ENCODE peak calls at places on chromosomes 4 and X, in six cellular contexts. One of them, this sample, is unnamed.

GRCh38 chr4:130026185-130026584 is 930.2 kb downstream of the C4orf33 start:
- DNase-seq in mammary epithelial cell: no peak
- DNase-seq in CD8-positive, alpha-beta T cell: no peak
- DNase-seq in ascending aorta: no peak
- DNase-seq in psoas muscle: no peak
- DNase-seq in GM10248: no peak
- DNase-seq in this sample: no peak

GRCh38 chrX:1679238-1679637 is 64.4 kb downstream of the ASMT start:
- DNase-seq in mammary epithelial cell: peak
- DNase-seq in CD8-positive, alpha-beta T cell: no peak
- DNase-seq in ascending aorta: no peak
- DNase-seq in psoas muscle: no peak
- DNase-seq in GM10248: no peak
- DNase-seq in this sample: no peak

GRCh38 chr4:41933997-41934812 is 1.0 kb upstream of the TMEM33 start:
- DNase-seq in mammary epithelial cell: no peak
- DNase-seq in CD8-positive, alpha-beta T cell: no peak
- DNase-seq in ascending aorta: no peak
- DNase-seq in psoas muscle: no peak
- DNase-seq in GM10248: no peak
- DNase-seq in this sample: no peak

GRCh38 chrX:78075787-78076389 is 28.2 kb upstream of the PGK1 start:
- DNase-seq in mammary epithelial cell: peak
- DNase-seq in CD8-positive, alpha-beta T cell: no peak
- DNase-seq in ascending aorta: no peak
- DNase-seq in psoas muscle: no peak
- DNase-seq in GM10248: no peak
- DNase-seq in this sample: no peak

GRCh38 chr4:56786955-56787354 is 34.5 kb downstream of the SPINK2 start:
- DNase-seq in mammary epithelial cell: peak
- DNase-seq in CD8-positive, alpha-beta T cell: no peak
- DNase-seq in ascending aorta: no peak
- DNase-seq in psoas muscle: peak
- DNase-seq in GM10248: no peak
- DNase-seq in this sample: no peak

GRCh38 chr4:168248311-168248710 is 70.2 kb downstream of the DDX60 start:
- DNase-seq in mammary epithelial cell: no peak
- DNase-seq in CD8-positive, alpha-beta T cell: no peak
- DNase-seq in ascending aorta: no peak
- DNase-seq in psoas muscle: no peak
- DNase-seq in GM10248: no peak
- DNase-seq in this sample: no peak

GRCh38 chrX:38312436-38312835 is 14.9 kb downstream of the RPGR start:
- DNase-seq in mammary epithelial cell: peak
- DNase-seq in CD8-positive, alpha-beta T cell: no peak
- DNase-seq in ascending aorta: no peak
- DNase-seq in psoas muscle: no peak
- DNase-seq in GM10248: no peak
- DNase-seq in this sample: no peak

GRCh38 chr4:115763051-115763450 is 649.6 kb upstream of the NDST4 start:
- DNase-seq in mammary epithelial cell: peak
- DNase-seq in CD8-positive, alpha-beta T cell: no peak
- DNase-seq in ascending aorta: no peak
- DNase-seq in psoas muscle: no peak
- DNase-seq in GM10248: no peak
- DNase-seq in this sample: no peak

GRCh38 chr4:168811793-168812651 is 198.0 kb downstream of the CBR4 start:
- DNase-seq in mammary epithelial cell: peak
- DNase-seq in CD8-positive, alpha-beta T cell: no peak
- DNase-seq in ascending aorta: no peak
- DNase-seq in psoas muscle: no peak
- DNase-seq in GM10248: no peak
- DNase-seq in this sample: no peak

GRCh38 chr4:183097251-183098079 is 1.6 kb upstream of the WWC2 start:
- DNase-seq in mammary epithelial cell: no peak
- DNase-seq in CD8-positive, alpha-beta T cell: peak
- DNase-seq in ascending aorta: peak
- DNase-seq in psoas muscle: peak
- DNase-seq in GM10248: peak
- DNase-seq in this sample: peak

GRCh38 chr4:7387925-7388324 is 46.8 kb downstream of the PSAPL1 start:
- DNase-seq in mammary epithelial cell: no peak
- DNase-seq in CD8-positive, alpha-beta T cell: no peak
- DNase-seq in ascending aorta: peak
- DNase-seq in psoas muscle: no peak
- DNase-seq in GM10248: no peak
- DNase-seq in this sample: no peak

GRCh38 chr4:6727943-6728250 is 11.9 kb downstream of the BLOC1S4 start:
- DNase-seq in mammary epithelial cell: no peak
- DNase-seq in CD8-positive, alpha-beta T cell: no peak
- DNase-seq in ascending aorta: no peak
- DNase-seq in psoas muscle: no peak
- DNase-seq in GM10248: peak
- DNase-seq in this sample: peak

GRCh38 chr4:71188197-71188625 is 150.6 kb upstream of the SLC4A4 start:
- DNase-seq in mammary epithelial cell: no peak
- DNase-seq in CD8-positive, alpha-beta T cell: no peak
- DNase-seq in ascending aorta: no peak
- DNase-seq in psoas muscle: no peak
- DNase-seq in GM10248: no peak
- DNase-seq in this sample: no peak

GRCh38 chr4:184450045-184450444 is 24.3 kb downstream of the IRF2 start:
- DNase-seq in mammary epithelial cell: peak
- DNase-seq in CD8-positive, alpha-beta T cell: no peak
- DNase-seq in ascending aorta: no peak
- DNase-seq in psoas muscle: no peak
- DNase-seq in GM10248: no peak
- DNase-seq in this sample: no peak

GRCh38 chr4:73853246-73853704 is at the start of gene PF4V1:
- DNase-seq in mammary epithelial cell: no peak
- DNase-seq in CD8-positive, alpha-beta T cell: no peak
- DNase-seq in ascending aorta: no peak
- DNase-seq in psoas muscle: peak
- DNase-seq in GM10248: no peak
- DNase-seq in this sample: no peak

GRCh38 chr4:101337688-101338087 is 9.6 kb downstream of the PPP3CA start:
- DNase-seq in mammary epithelial cell: peak
- DNase-seq in CD8-positive, alpha-beta T cell: no peak
- DNase-seq in ascending aorta: no peak
- DNase-seq in psoas muscle: no peak
- DNase-seq in GM10248: no peak
- DNase-seq in this sample: no peak

GRCh38 chr4:9765091-9765490 is 16.3 kb upstream of the DRD5 start:
- DNase-seq in mammary epithelial cell: no peak
- DNase-seq in CD8-positive, alpha-beta T cell: no peak
- DNase-seq in ascending aorta: no peak
- DNase-seq in psoas muscle: no peak
- DNase-seq in GM10248: peak
- DNase-seq in this sample: peak

GRCh38 chr4:128601992-128602695 is 207.4 kb upstream of the JADE1 start:
- DNase-seq in mammary epithelial cell: no peak
- DNase-seq in CD8-positive, alpha-beta T cell: no peak
- DNase-seq in ascending aorta: no peak
- DNase-seq in psoas muscle: no peak
- DNase-seq in GM10248: no peak
- DNase-seq in this sample: no peak

GRCh38 chrX:77900688-77901087 is 1.4 kb downstream of the COX7B start:
- DNase-seq in mammary epithelial cell: no peak
- DNase-seq in CD8-positive, alpha-beta T cell: no peak
- DNase-seq in ascending aorta: no peak
- DNase-seq in psoas muscle: no peak
- DNase-seq in GM10248: no peak
- DNase-seq in this sample: no peak

GRCh38 chr4:36128689-36129088 is 115.6 kb downstream of the ARAP2 start:
- DNase-seq in mammary epithelial cell: no peak
- DNase-seq in CD8-positive, alpha-beta T cell: no peak
- DNase-seq in ascending aorta: no peak
- DNase-seq in psoas muscle: no peak
- DNase-seq in GM10248: no peak
- DNase-seq in this sample: no peak

GRCh38 chrX:82141942-82142341 is 940.0 kb downstream of the SH3BGRL start:
- DNase-seq in mammary epithelial cell: no peak
- DNase-seq in CD8-positive, alpha-beta T cell: peak
- DNase-seq in ascending aorta: no peak
- DNase-seq in psoas muscle: no peak
- DNase-seq in GM10248: no peak
- DNase-seq in this sample: no peak

GRCh38 chr4:181559637-181560036 is 683.6 kb upstream of the TENM3 start:
- DNase-seq in mammary epithelial cell: peak
- DNase-seq in CD8-positive, alpha-beta T cell: no peak
- DNase-seq in ascending aorta: no peak
- DNase-seq in psoas muscle: no peak
- DNase-seq in GM10248: no peak
- DNase-seq in this sample: no peak

GRCh38 chr4:147103403-147103946 is 157.8 kb upstream of the TTC29 start:
- DNase-seq in mammary epithelial cell: peak
- DNase-seq in CD8-positive, alpha-beta T cell: no peak
- DNase-seq in ascending aorta: peak
- DNase-seq in psoas muscle: peak
- DNase-seq in GM10248: no peak
- DNase-seq in this sample: no peak

GRCh38 chrX:29530520-29530919 is 684.8 kb upstream of the MAGEB2 start:
- DNase-seq in mammary epithelial cell: peak
- DNase-seq in CD8-positive, alpha-beta T cell: no peak
- DNase-seq in ascending aorta: no peak
- DNase-seq in psoas muscle: no peak
- DNase-seq in GM10248: no peak
- DNase-seq in this sample: no peak

GRCh38 chrX:39903343-39903742 is 194.4 kb downstream of the BCOR start:
- DNase-seq in mammary epithelial cell: peak
- DNase-seq in CD8-positive, alpha-beta T cell: no peak
- DNase-seq in ascending aorta: no peak
- DNase-seq in psoas muscle: no peak
- DNase-seq in GM10248: no peak
- DNase-seq in this sample: no peak

GRCh38 chr4:177201614-177202013 is 108.1 kb upstream of the NEIL3 start:
- DNase-seq in mammary epithelial cell: no peak
- DNase-seq in CD8-positive, alpha-beta T cell: no peak
- DNase-seq in ascending aorta: no peak
- DNase-seq in psoas muscle: no peak
- DNase-seq in GM10248: no peak
- DNase-seq in this sample: no peak

GRCh38 chr4:3077796-3078195 is 3.3 kb downstream of the HTT start:
- DNase-seq in mammary epithelial cell: no peak
- DNase-seq in CD8-positive, alpha-beta T cell: no peak
- DNase-seq in ascending aorta: no peak
- DNase-seq in psoas muscle: no peak
- DNase-seq in GM10248: peak
- DNase-seq in this sample: peak

DNA sequence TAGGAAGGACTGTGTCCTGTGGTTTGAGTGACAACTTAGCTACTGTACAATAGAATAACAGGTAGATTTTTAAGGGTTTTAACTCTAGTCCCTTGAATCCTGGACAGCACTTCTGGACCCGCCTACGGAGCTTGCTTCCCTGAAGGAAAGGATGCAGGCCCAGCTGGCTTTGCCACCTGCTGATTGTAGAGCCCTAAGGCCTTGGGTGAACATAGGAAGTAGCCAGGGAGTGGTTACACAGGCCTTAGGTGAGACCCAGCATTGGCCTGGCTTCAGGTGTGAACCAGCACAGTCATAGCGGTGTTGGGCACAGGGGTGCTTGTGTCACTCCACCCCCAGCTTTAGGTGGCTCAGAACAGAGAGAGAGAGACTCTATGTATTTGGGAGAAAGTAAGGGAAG is 413.5 kb downstream of the GRIA2 start:
- DNase-seq in mammary epithelial cell: no peak
- DNase-seq in CD8-positive, alpha-beta T cell: no peak
- DNase-seq in ascending aorta: no peak
- DNase-seq in psoas muscle: no peak
- DNase-seq in GM10248: no peak
- DNase-seq in this sample: no peak
- TF ChIP-seq CTCF in mammary epithelial cell: no peak
- TF ChIP-seq CTCF in CD8-positive, alpha-beta T cell: no peak
- TF ChIP-seq CTCF in ascending aorta: no peak
- TF ChIP-seq CTCF in psoas muscle: no peak
- TF ChIP-seq CTCF in GM10248: no peak
- TF ChIP-seq CTCF in this sample: no peak

GRCh38 chr4:118296739-118297138 is 56.1 kb downstream of the PRSS12 start:
- DNase-seq in mammary epithelial cell: no peak
- DNase-seq in CD8-positive, alpha-beta T cell: no peak
- DNase-seq in ascending aorta: no peak
- DNase-seq in psoas muscle: no peak
- DNase-seq in GM10248: no peak
- DNase-seq in this sample: no peak
- TF ChIP-seq CTCF in mammary epithelial cell: no peak
- TF ChIP-seq CTCF in CD8-positive, alpha-beta T cell: no peak
- TF ChIP-seq CTCF in ascending aorta: no peak
- TF ChIP-seq CTCF in psoas muscle: no peak
- TF ChIP-seq CTCF in GM10248: no peak
- TF ChIP-seq CTCF in this sample: no peak

GRCh38 chrX:40928076-40928475 is 157.2 kb upstream of the USP9X start:
- DNase-seq in mammary epithelial cell: no peak
- DNase-seq in CD8-positive, alpha-beta T cell: no peak
- DNase-seq in ascending aorta: no peak
- DNase-seq in psoas muscle: no peak
- DNase-seq in GM10248: no peak
- DNase-seq in this sample: no peak

GRCh38 chrX:40920351-40920750 is 164.9 kb upstream of the USP9X start:
- DNase-seq in mammary epithelial cell: no peak
- DNase-seq in CD8-positive, alpha-beta T cell: no peak
- DNase-seq in ascending aorta: no peak
- DNase-seq in psoas muscle: no peak
- DNase-seq in GM10248: no peak
- DNase-seq in this sample: no peak

DNA sequence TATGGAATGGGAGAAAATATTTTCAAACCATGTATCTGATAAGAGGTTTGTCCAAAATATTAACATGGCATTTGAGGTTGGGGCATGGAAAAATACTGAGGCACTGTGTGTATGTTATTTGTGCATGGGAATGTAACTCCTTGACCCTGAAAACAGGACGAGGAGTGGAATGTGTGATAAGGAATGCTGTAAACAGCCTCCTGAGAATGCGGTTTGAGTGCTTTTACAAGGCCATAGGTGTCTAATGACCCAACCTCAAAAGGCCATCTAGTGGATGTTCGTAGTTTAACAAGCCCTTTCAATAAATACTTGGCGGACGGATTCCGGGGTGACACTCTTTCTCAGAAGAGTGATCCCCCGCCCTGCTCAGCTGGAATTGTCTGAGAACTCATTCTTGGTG is 162.9 kb upstream of the USP9X start:
- DNase-seq in mammary epithelial cell: peak
- DNase-seq in CD8-positive, alpha-beta T cell: no peak
- DNase-seq in ascending aorta: no peak
- DNase-seq in psoas muscle: no peak
- DNase-seq in GM10248: no peak
- DNase-seq in this sample: no peak
- TF ChIP-seq CTCF in mammary epithelial cell: peak
- TF ChIP-seq CTCF in CD8-positive, alpha-beta T cell: no peak
- TF ChIP-seq CTCF in ascending aorta: no peak
- TF ChIP-seq CTCF in psoas muscle: peak
- TF ChIP-seq CTCF in GM10248: no peak
- TF ChIP-seq CTCF in this sample: no peak

DNA sequence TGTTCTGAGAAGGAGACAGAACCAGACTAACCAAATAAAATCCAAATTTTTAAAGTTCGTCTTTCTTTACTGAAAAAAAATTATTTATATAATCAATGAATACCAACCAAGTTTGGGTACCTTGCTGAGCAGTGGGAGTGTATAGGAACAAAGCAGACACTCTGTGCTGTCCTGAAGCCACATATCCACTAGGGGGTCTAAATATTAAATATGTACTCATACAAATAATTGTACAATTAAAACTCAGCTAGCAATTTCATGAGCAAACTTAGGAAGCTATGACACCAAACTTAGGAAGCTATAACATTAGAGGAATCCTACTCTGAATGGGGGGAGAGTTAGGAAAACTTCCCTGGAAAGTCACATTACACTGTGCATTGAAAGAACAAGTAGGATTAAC is 582.0 kb upstream of the EPHA5 start:
- DNase-seq in mammary epithelial cell: no peak
- DNase-seq in CD8-positive, alpha-beta T cell: no peak
- DNase-seq in ascending aorta: no peak
- DNase-seq in psoas muscle: no peak
- DNase-seq in GM10248: no peak
- DNase-seq in this sample: no peak
- TF ChIP-seq CTCF in mammary epithelial cell: no peak
- TF ChIP-seq CTCF in CD8-positive, alpha-beta T cell: no peak
- TF ChIP-seq CTCF in ascending aorta: no peak
- TF ChIP-seq CTCF in psoas muscle: no peak
- TF ChIP-seq CTCF in GM10248: no peak
- TF ChIP-seq CTCF in this sample: no peak

This sample was measured in GM13976.